ENCODE peak calls at places on chromosomes 11 and 22, in ten cellular contexts. T is PC-9, X is HFFc6, D is mucosa of descending colon, Y is fibroblast of mammary gland, L is fibroblast of lung, E is transverse colon, N is neural crest cell, G is lung, C is heart right ventricle. W is an unnamed sample.

GRCh38 chr11:12989428-12990242 is 19.5 kb upstream of the RASSF10 start:
- DNase-seq in T (no peak), X (no peak), D (no peak), Y (no peak), L (no peak), E (no peak), N (no peak), G (no peak), C (no peak), W (no peak)

GRCh38 chr11:121904148-121904547 is 211.9 kb downstream of the BLID start:
- DNase-seq in T (no peak), X (no peak), D (no peak), Y (no peak), L (no peak), E (no peak), N (no peak), G (no peak), C (no peak), W (no peak)

GRCh38 chr11:69351460-69351859 is 57.5 kb downstream of the MYEOV start:
- DNase-seq in T (peak), X (peak), D (no peak), Y (peak), L (peak), E (no peak), N (no peak), G (no peak), C (no peak), W (no peak)

GRCh38 chr11:2368851-2369180 is 8.3 kb upstream of the CD81 start:
- DNase-seq in T (no peak), X (no peak), D (no peak), Y (no peak), L (no peak), E (no peak), N (no peak), G (no peak), C (no peak), W (no peak)

GRCh38 chr11:2524446-2525165 is 79.8 kb downstream of the KCNQ1 start:
- DNase-seq in T (no peak), X (no peak), D (peak), Y (no peak), L (no peak), E (peak), N (no peak), G (no peak), C (no peak), W (peak)

GRCh38 chr22:25942989-25943411 is 201.0 kb downstream of the MYO18B start:
- DNase-seq in T (no peak), X (no peak), D (no peak), Y (no peak), L (no peak), E (no peak), N (no peak), G (no peak), C (peak), W (no peak)

GRCh38 chr11:112320668-112321067 is 60.0 kb upstream of the PLET1 start:
- DNase-seq in T (peak), X (peak), D (peak), Y (peak), L (peak), E (peak), N (no peak), G (peak), C (peak), W (peak)

GRCh38 chr11:124577664-124578427 is 8.0 kb downstream of the OR8A1 start:
- DNase-seq in T (no peak), X (no peak), D (no peak), Y (no peak), L (no peak), E (no peak), N (no peak), G (no peak), C (no peak), W (no peak)

GRCh38 chr11:125517116-125517804 is 21.2 kb upstream of the FEZ1 start:
- DNase-seq in T (no peak), X (peak), D (no peak), Y (peak), L (peak), E (no peak), N (peak), G (no peak), C (peak), W (no peak)

GRCh38 chr11:62120466-62120865 is 3.3 kb upstream of the INCENP start:
- DNase-seq in T (no peak), X (no peak), D (no peak), Y (no peak), L (no peak), E (no peak), N (no peak), G (no peak), C (no peak), W (no peak)

GRCh38 chr11:130671801-130672700 is 223.6 kb downstream of the ADAMTS15 start:
- DNase-seq in T (no peak), X (peak), D (peak), Y (peak), L (peak), E (peak), N (peak), G (no peak), C (peak), W (peak)

GRCh38 chr11:130670200-130670599 is 221.8 kb downstream of the ADAMTS15 start:
- DNase-seq in T (no peak), X (no peak), D (no peak), Y (no peak), L (no peak), E (no peak), N (no peak), G (no peak), C (no peak), W (no peak)

GRCh38 chr11:130668751-130669150 is 220.3 kb downstream of the ADAMTS15 start:
- DNase-seq in T (no peak), X (no peak), D (no peak), Y (no peak), L (no peak), E (no peak), N (no peak), G (no peak), C (no peak), W (no peak)

DNA sequence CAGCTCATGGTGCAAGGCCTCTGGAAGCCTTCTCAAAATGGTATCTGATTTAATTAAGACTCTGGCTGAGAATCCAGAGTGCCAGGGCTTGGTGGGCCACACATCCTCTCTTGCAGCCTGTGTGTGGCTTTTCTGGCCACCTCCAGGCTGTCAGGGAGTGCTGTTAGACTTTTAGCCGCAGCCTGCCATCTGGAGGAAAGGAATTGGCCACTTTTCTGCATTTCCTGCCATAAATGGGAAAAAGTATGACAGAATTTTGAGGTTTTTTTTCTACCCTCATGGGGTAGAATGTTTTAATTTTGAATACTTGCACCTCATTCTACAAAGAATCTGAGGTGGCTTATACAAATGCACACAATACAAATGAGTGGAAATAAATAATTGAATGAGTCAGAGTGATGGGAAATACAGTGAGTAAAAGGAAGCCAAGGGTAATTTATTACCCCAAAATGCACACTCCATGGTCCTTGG is 218.4 kb downstream of the ADAMTS15 start:
- DNase-seq in T (no peak), X (no peak), D (no peak), Y (peak), L (peak), E (no peak), N (no peak), G (no peak), C (no peak), W (no peak)
- TF ChIP-seq CTCF in T (no peak), X (peak), D (no peak), Y (peak), L (peak), E (no peak), N (no peak), G (no peak), C (no peak), W (peak)

GRCh38 chr11:75595511-75595910 is 33.5 kb downstream of the SERPINH1 start:
- DNase-seq in T (no peak), X (no peak), D (no peak), Y (no peak), L (no peak), E (no peak), N (no peak), G (no peak), C (no peak), W (no peak)

GRCh38 chr11:75596914-75597313 is 34.9 kb downstream of the SERPINH1 start:
- DNase-seq in T (no peak), X (no peak), D (no peak), Y (no peak), L (no peak), E (no peak), N (no peak), G (no peak), C (no peak), W (no peak)

GRCh38 chr11:75598900-75599299 is 36.8 kb downstream of the SERPINH1 start:
- DNase-seq in T (no peak), X (no peak), D (no peak), Y (no peak), L (no peak), E (no peak), N (no peak), G (no peak), C (no peak), W (no peak)

GRCh38 chr11:75598264-75598663 is 36.2 kb downstream of the SERPINH1 start:
- DNase-seq in T (no peak), X (no peak), D (no peak), Y (no peak), L (no peak), E (no peak), N (no peak), G (no peak), C (no peak), W (no peak)

DNA sequence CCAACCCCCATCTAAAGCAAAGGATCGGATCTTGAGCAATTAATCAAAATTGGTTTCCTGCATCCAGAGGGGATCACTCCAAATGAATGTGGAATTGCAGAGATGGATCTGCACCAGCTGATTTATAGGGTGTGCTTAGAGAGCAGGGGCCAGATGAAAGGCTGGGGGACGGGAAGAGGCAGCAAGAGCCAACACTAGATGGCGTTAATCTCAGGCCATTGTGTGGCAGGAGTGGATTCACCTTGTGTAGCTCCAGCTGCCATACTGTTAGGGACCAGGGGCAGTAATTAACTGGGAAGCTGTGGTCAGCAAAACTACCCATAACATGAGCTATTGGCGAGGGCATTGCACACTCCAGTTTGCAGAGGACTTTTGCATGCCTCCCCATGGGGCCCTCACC is 35.6 kb downstream of the SERPINH1 start:
- DNase-seq in T (no peak), X (no peak), D (no peak), Y (peak), L (no peak), E (no peak), N (peak), G (no peak), C (no peak), W (no peak)
- TF ChIP-seq CTCF in T (peak), X (peak), D (no peak), Y (peak), L (peak), E (no peak), N (peak), G (no peak), C (peak), W (peak)

GRCh38 chr11:46020084-46020483 is 97.6 kb downstream of the LARGE2 start:
- DNase-seq in T (no peak), X (no peak), D (no peak), Y (no peak), L (no peak), E (no peak), N (no peak), G (no peak), C (no peak), W (no peak)

GRCh38 chr11:46015941-46016340 is 93.5 kb downstream of the LARGE2 start:
- DNase-seq in T (no peak), X (no peak), D (no peak), Y (no peak), L (no peak), E (no peak), N (no peak), G (no peak), C (no peak), W (no peak)

GRCh38 chr11:46012185-46012584 is 89.7 kb downstream of the LARGE2 start:
- DNase-seq in T (no peak), X (no peak), D (no peak), Y (no peak), L (no peak), E (no peak), N (no peak), G (no peak), C (no peak), W (no peak)

GRCh38 chr11:46017341-46017740 is 94.9 kb downstream of the LARGE2 start:
- DNase-seq in T (no peak), X (no peak), D (no peak), Y (no peak), L (no peak), E (no peak), N (no peak), G (no peak), C (no peak), W (no peak)
- TF ChIP-seq CTCF in T (no peak), X (peak), D (no peak), Y (no peak), L (no peak), E (no peak), N (peak), G (no peak), C (no peak), W (no peak)

DNA sequence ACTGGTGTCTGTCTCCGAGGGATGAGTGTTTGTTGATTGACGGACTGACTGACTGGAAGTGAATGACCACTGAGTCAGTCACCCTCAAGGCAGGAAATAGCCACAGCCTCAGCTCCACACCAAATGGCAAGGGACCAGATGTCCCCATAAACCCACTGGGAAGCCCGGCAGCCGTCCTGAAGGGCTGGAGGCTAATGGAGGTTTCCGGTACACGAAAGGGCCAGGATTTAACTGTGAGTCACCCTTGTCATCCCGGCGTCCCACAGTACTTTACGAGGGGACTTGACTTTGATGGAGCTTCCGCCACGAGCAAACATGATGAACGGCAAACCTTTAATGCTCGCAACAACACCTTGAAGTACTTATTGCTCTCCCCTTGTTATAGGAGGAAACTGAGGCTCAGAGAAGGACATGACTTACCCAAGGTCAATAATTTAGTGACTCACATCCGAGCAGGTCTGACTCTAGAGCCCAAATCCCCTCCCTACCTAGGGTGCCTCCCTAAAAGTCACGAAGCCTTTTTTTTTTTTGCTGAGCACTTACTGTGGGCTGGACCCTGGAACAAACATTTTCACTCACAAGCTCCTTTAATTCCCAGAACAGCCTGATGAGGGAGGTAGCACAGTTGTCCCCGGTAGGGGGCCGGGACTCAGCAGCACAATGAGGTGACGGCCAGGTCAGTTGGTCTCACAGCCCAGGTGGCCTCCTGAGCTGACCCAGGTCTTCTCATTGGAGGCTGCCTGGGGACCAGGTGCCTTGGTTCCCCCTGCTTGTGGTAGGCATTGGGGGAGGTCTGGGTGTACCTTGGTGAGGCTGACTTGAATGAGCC is 25.2 kb upstream of the GCAT start:
- DNase-seq in T (peak), X (peak), D (no peak), Y (peak), L (no peak), E (no peak), N (no peak), G (no peak), C (no peak), W (no peak)
- TF ChIP-seq CTCF in T (no peak), X (peak), D (no peak), Y (no peak), L (no peak), E (no peak), N (peak), G (no peak), C (no peak), W (no peak)

GRCh38 chr11:48095779-48096470 is 115.6 kb downstream of the PTPRJ start:
- DNase-seq in T (no peak), X (no peak), D (no peak), Y (peak), L (no peak), E (no peak), N (no peak), G (no peak), C (no peak), W (peak)

GRCh38 chr11:48093795-48094642 is 113.7 kb downstream of the PTPRJ start:
- DNase-seq in T (no peak), X (no peak), D (no peak), Y (peak), L (peak), E (no peak), N (no peak), G (no peak), C (peak), W (peak)

GRCh38 chr11:48098024-48098423 is 117.7 kb downstream of the PTPRJ start:
- DNase-seq in T (no peak), X (no peak), D (no peak), Y (no peak), L (no peak), E (no peak), N (no peak), G (no peak), C (no peak), W (peak)

GRCh38 chr11:48094643-48095339 is 114.4 kb downstream of the PTPRJ start:
- DNase-seq in T (no peak), X (no peak), D (no peak), Y (no peak), L (no peak), E (no peak), N (no peak), G (no peak), C (no peak), W (peak)

GRCh38 chr11:48096588-48097525 is 116.5 kb downstream of the PTPRJ start:
- DNase-seq in T (peak), X (no peak), D (no peak), Y (no peak), L (no peak), E (no peak), N (no peak), G (no peak), C (no peak), W (peak)
- TF ChIP-seq CTCF in T (no peak), X (no peak), D (no peak), Y (no peak), L (no peak), E (no peak), N (no peak), G (no peak), C (no peak), W (no peak)

DNA sequence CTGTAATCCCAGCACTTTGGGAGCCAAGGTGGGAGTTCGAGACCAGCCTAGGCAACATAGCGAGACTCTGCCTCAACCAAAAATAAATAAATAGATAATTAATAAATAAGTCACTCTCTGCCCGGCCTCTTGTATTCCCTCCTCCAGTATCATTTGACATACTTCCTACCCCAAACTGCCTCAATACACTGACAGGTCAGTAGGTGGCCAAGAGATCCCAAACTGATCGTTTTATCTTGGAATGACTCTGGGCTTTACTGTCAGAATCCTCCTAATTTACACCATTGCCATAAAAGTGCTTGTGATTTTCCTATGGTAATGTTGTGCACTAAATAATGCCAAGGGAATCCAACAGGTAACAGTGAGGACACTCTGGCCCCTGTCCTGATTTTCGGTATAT is 94.2 kb downstream of the PDHX start:
- DNase-seq in T (no peak), X (no peak), D (no peak), Y (no peak), L (no peak), E (no peak), N (no peak), G (no peak), C (no peak), W (no peak)
- TF ChIP-seq CTCF in T (peak), X (no peak), D (no peak), Y (no peak), L (no peak), E (no peak), N (no peak), G (no peak), C (no peak), W (no peak)

GRCh38 chr11:46383404-46383758 is 1.9 kb downstream of the MDK start:
- DNase-seq in T (no peak), X (no peak), D (no peak), Y (no peak), L (no peak), E (no peak), N (no peak), G (no peak), C (no peak), W (no peak)
- TF ChIP-seq CTCF in T (peak), X (peak), D (no peak), Y (no peak), L (no peak), E (no peak), N (no peak), G (no peak), C (no peak), W (no peak)

DNA sequence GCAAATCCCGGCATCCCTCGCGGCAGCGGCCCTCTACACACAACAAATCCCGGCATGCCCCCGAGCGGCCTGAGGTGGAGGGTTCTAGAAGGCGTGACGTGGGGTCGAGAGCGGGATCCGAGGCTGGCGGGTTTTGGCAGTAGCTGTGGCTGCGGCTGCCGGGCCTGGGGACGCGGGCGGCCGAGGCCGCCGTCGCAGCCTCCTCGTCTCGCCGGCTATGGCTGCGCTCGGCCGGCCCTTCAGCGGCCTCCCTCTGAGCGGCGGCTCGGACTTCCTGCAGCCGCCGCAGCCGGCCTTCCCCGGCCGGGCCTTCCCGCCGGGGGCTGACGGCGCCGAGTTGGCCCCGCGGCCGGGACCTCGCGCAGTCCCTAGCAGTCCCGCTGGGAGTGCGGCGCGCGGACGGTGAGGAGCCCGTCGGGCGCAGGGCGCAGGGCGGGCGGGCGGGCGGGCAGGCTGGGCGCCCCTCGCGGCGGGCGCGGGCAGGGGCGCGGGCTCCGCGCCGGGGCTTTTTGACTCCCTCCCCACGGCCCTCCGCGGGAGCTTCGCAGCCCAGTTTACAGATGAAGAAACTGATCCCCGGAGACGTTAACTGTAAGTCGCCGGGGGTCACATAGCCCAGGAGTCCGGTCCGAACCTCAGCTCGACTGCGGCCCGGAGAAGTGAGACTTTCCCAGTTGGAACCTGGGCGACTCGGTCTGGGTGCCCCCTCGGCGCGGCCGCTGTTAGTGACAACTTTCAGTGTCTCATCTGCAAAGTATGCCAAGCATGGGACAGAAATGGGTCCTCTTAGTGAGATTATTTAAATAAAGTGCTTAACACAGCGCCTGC is at the start of gene CCDC117:
- DNase-seq in T (peak), X (peak), D (peak), Y (peak), L (peak), E (peak), N (peak), G (peak), C (peak), W (peak)
- TF ChIP-seq CTCF in T (no peak), X (peak), D (peak), Y (no peak), L (no peak), E (peak), N (peak), G (no peak), C (peak), W (peak)

GRCh38 chr11:102317099-102317767 is at the start of gene BIRC3:
- DNase-seq in T (peak), X (peak), D (peak), Y (peak), L (peak), E (peak), N (peak), G (peak), C (peak), W (peak)
- TF ChIP-seq CTCF in T (peak), X (peak), D (peak), Y (peak), L (peak), E (peak), N (peak), G (peak), C (peak), W (peak)